ENCODE peak calls at places on chromosomes 12 and 14, in five cellular contexts. W is NCI-H748 treated with DMSO at 0.1 percent for 48 hours, V is ACHN, F is hepatocyte, K is left colon. N is an unnamed sample.

GRCh38 chr12:6957741-6958608 is 6.8 kb downstream of the PTPN6 start:
- DNase-seq in W (no peak), V (no peak), F (no peak), K (peak; percentile 13), N (no peak)

GRCh38 chr12:113056631-113057488 is at the start of gene DTX1:
- DNase-seq in W (no peak), V (no peak), F (no peak), K (no peak), N (no peak)

GRCh38 chr12:77813558-77813957 is 17.1 kb upstream of the NAV3 start:
- DNase-seq in W (no peak), V (no peak), F (no peak), K (no peak), N (no peak)

GRCh38 chr14:72419226-72419625 is 474.7 kb downstream of the DPF3 start:
- DNase-seq in W (no peak), V (no peak), F (no peak), K (no peak), N (no peak)

GRCh38 chr14:104362761-104363605 is 216.6 kb upstream of the C14orf180 start:
- DNase-seq in W (no peak), V (no peak), F (no peak), K (no peak), N (peak; percentile 19)

GRCh38 chr12:62123721-62124203 is 136.4 kb upstream of the USP15 start:
- DNase-seq in W (peak; percentile 49), V (peak; percentile 62), F (peak; percentile 76), K (peak; percentile 4), N (peak; percentile 51)

GRCh38 chr12:57238854-57239554 is 9.5 kb downstream of the SHMT2 start:
- DNase-seq in W (peak; percentile 63), V (peak; percentile 93), F (peak; percentile 94), K (peak; percentile 91), N (peak; percentile 78)

GRCh38 chr12:49515266-49515665 is 23.6 kb upstream of the KCNH3 start:
- DNase-seq in W (no peak), V (peak; percentile 93), F (no peak), K (no peak), N (no peak)

GRCh38 chr12:88299567-88300101 is 157.5 kb downstream of the TMTC3 start:
- DNase-seq in W (no peak), V (peak; percentile 72), F (peak; percentile 3), K (no peak), N (no peak)

GRCh38 chr14:20317720-20318119 is 12.0 kb upstream of the TTC5 start:
- DNase-seq in W (no peak), V (no peak), F (no peak), K (no peak), N (no peak)

GRCh38 chr14:20209595-20209994 is 13.9 kb upstream of the OR11H6 start:
- DNase-seq in W (no peak), V (no peak), F (no peak), K (no peak), N (no peak)

GRCh38 chr12:1797991-1798733 is 22.2 kb upstream of the LRTM2 start:
- DNase-seq in W (no peak), V (no peak), F (no peak), K (no peak), N (no peak)

GRCh38 chr12:69999561-69999960 is 174.5 kb downstream of the MYRFL start:
- DNase-seq in W (no peak), V (no peak), F (no peak), K (no peak), N (no peak)

GRCh38 chr12:73274972-73275371 is 1002.8 kb downstream of the TRHDE start:
- DNase-seq in W (no peak), V (peak; percentile 7), F (no peak), K (no peak), N (no peak)

GRCh38 chr12:49358548-49359141 is 8.6 kb upstream of the SPATS2 start:
- DNase-seq in W (peak; percentile 82), V (peak; percentile 78), F (peak; percentile 75), K (peak; percentile 53), N (peak; percentile 80)

GRCh38 chr14:65478596-65478995 is 66.1 kb downstream of the FUT8 start:
- DNase-seq in W (peak; percentile 62), V (peak; percentile 60), F (peak; percentile 14), K (no peak), N (no peak)

GRCh38 chr12:118330421-118331018 is 42.2 kb downstream of the TAOK3 start:
- DNase-seq in W (no peak), V (no peak), F (peak; percentile 12), K (no peak), N (no peak)

GRCh38 chr12:105954891-105955607 is 183.7 kb downstream of the NUAK1 start:
- DNase-seq in W (no peak), V (no peak), F (peak; percentile 52), K (no peak), N (peak; percentile 39)

GRCh38 chr14:102363182-102363952 is 626 bp downstream of the TECPR2 start:
- DNase-seq in W (peak; percentile 17), V (peak; percentile 21), F (peak; percentile 63), K (peak; percentile 58), N (no peak)

GRCh38 chr12:3236345-3237153 is 159.4 kb downstream of the TSPAN9 start:
- DNase-seq in W (no peak), V (peak; percentile 79), F (peak; percentile 86), K (peak; percentile 23), N (peak; percentile 85)

GRCh38 chr14:72924332-72924731 is 1.9 kb upstream of the DCAF4 start:
- DNase-seq in W (no peak), V (no peak), F (peak; percentile 51), K (peak; percentile 23), N (no peak)

GRCh38 chr12:124492879-124493808 is 74.3 kb downstream of the NCOR2 start:
- DNase-seq in W (no peak), V (no peak), F (no peak), K (no peak), N (no peak)

GRCh38 chr14:76706811-76707210 is 54.5 kb upstream of the VASH1 start:
- DNase-seq in W (no peak), V (no peak), F (no peak), K (no peak), N (no peak)

GRCh38 chr14:56005580-56006053 is 112.6 kb upstream of the PELI2 start:
- DNase-seq in W (no peak), V (no peak), F (peak; percentile 39), K (no peak), N (peak; percentile 4)

GRCh38 chr12:69985656-69986055 is 160.6 kb downstream of the MYRFL start:
- DNase-seq in W (no peak), V (peak; percentile 38), F (no peak), K (peak; percentile 39), N (peak; percentile 47)

GRCh38 chr12:110906985-110907384 is 13.4 kb downstream of the MYL2 start:
- DNase-seq in W (no peak), V (no peak), F (no peak), K (no peak), N (no peak)

GRCh38 chr12:80189241-80189640 is 89.9 kb downstream of the OTOGL start:
- DNase-seq in W (no peak), V (no peak), F (no peak), K (no peak), N (no peak)

GRCh38 chr14:81986005-81986404 is 452.4 kb upstream of the SEL1L start:
- DNase-seq in W (no peak), V (no peak), F (peak; percentile 41), K (no peak), N (no peak)

GRCh38 chr14:77023001-77023996 is 5.2 kb downstream of the IRF2BPL start:
- DNase-seq in W (peak; percentile 79), V (no peak), F (peak; percentile 85), K (peak; percentile 70), N (peak; percentile 89)

GRCh38 chr12:130280226-130280625 is 57.5 kb upstream of the PIWIL1 start:
- DNase-seq in W (peak; percentile 11), V (no peak), F (no peak), K (no peak), N (no peak)

N was measured in Caco-2.